ENCODE peak calls at places on chromosomes 12 and 14, in five cellular contexts. M is HepG2, S is GM12878, W is HCT116, K is SK-N-SH. F is an unnamed sample.

GRCh38 chr14:103392572-103392971 is 7.4 kb downstream of the MARK3 start:
- DNase-seq in M (no peak), S (no peak), W (no peak), K (no peak), F (no peak)

GRCh38 chr12:65510584-65511050 is 232.1 kb downstream of the MSRB3 start:
- DNase-seq in M (peak), S (no peak), W (peak), K (no peak), F (peak)

GRCh38 chr12:857611-858010 is 91.9 kb downstream of the RAD52 start:
- DNase-seq in M (no peak), S (no peak), W (no peak), K (no peak), F (no peak)

GRCh38 chr14:93137864-93138263 is 22.1 kb upstream of the ITPK1 start:
- DNase-seq in M (peak), S (no peak), W (no peak), K (peak), F (peak)

GRCh38 chr14:88775532-88775931 is 17.2 kb downstream of the EML5 start:
- DNase-seq in M (no peak), S (no peak), W (no peak), K (no peak), F (no peak)

GRCh38 chr14:24915403-24915921 is 134.5 kb downstream of the STXBP6 start:
- DNase-seq in M (no peak), S (no peak), W (no peak), K (no peak), F (no peak)

GRCh38 chr14:54132485-54132884 is 175.9 kb upstream of the BMP4 start:
- DNase-seq in M (no peak), S (no peak), W (no peak), K (no peak), F (no peak)

GRCh38 chr14:46063872-46064271 is 587.7 kb downstream of the RPL10L start:
- DNase-seq in M (no peak), S (no peak), W (no peak), K (peak), F (peak)

GRCh38 chr12:93502802-93503623 is 35.7 kb downstream of the MRPL42 start:
- DNase-seq in M (peak), S (no peak), W (peak), K (peak), F (peak)

GRCh38 chr12:123243851-123244250 is 10.6 kb downstream of the MTRFR start:
- DNase-seq in M (no peak), S (no peak), W (no peak), K (no peak), F (no peak)

GRCh38 chr14:34356267-34356660 is 105.8 kb downstream of the SPTSSA start:
- DNase-seq in M (no peak), S (no peak), W (no peak), K (no peak), F (no peak)

GRCh38 chr12:6753772-6754356 is 923 bp upstream of the MLF2 start:
- DNase-seq in M (no peak), S (no peak), W (no peak), K (no peak), F (peak)

GRCh38 chr12:1830401-1830845 is 10.1 kb downstream of the LRTM2 start:
- DNase-seq in M (no peak), S (no peak), W (no peak), K (peak), F (no peak)

GRCh38 chr12:122227341-122227740 is 1.5 kb upstream of the DIABLO start:
- DNase-seq in M (no peak), S (no peak), W (no peak), K (peak), F (no peak)

GRCh38 chr12:117105902-117106301 is 6.7 kb upstream of the TESC start:
- DNase-seq in M (peak), S (peak), W (peak), K (no peak), F (no peak)

GRCh38 chr12:103903979-103904378 is 26.2 kb upstream of the HSP90B1 start:
- DNase-seq in M (no peak), S (no peak), W (no peak), K (no peak), F (no peak)

GRCh38 chr12:34357791-34358190 is 335.5 kb downstream of the ALG10 start:
- DNase-seq in M (no peak), S (no peak), W (no peak), K (no peak), F (no peak)

GRCh38 chr14:57749267-57749666 is 116.6 kb downstream of the SLC35F4 start:
- DNase-seq in M (no peak), S (no peak), W (no peak), K (no peak), F (no peak)

GRCh38 chr12:92369061-92369460 is 223.4 kb upstream of the BTG1 start:
- DNase-seq in M (no peak), S (no peak), W (no peak), K (no peak), F (no peak)

GRCh38 chr14:59321184-59321952 is 132.9 kb downstream of the DAAM1 start:
- DNase-seq in M (no peak), S (no peak), W (no peak), K (no peak), F (no peak)

GRCh38 chr14:27184371-27184901 is 586.6 kb upstream of the NOVA1 start:
- DNase-seq in M (no peak), S (no peak), W (no peak), K (no peak), F (no peak)

GRCh38 chr12:65022960-65023359 is 98.1 kb downstream of the WIF1 start:
- DNase-seq in M (no peak), S (no peak), W (no peak), K (no peak), F (no peak)

GRCh38 chr12:79597910-79598309 is 92.9 kb downstream of the PAWR start:
- DNase-seq in M (peak), S (no peak), W (no peak), K (no peak), F (no peak)

DNA sequence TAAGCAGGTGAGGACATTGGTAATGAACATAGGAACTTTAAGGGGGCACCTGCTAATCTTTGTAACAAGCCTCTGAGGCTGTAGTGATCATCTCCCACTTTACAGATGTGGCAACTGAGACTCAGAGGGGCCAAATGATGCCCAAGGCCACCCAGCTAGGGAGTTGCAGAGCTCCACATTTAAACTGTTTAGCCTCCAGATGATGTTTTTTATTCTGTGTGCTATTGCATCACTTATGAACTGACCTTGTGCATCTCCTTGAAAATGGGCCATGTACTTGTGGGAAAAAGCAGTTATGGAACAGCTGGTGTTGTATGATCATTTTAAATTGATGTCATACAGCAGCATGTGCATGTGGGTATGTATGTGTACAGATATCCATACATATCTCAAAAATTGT is 41.4 kb downstream of the TPCN1 start:
- DNase-seq in M (no peak), S (no peak), W (no peak), K (no peak), F (no peak)
- H3K4me2 ChIP-seq in M (no peak), S (no peak), W (no peak), K (no peak), F (no peak)

DNA sequence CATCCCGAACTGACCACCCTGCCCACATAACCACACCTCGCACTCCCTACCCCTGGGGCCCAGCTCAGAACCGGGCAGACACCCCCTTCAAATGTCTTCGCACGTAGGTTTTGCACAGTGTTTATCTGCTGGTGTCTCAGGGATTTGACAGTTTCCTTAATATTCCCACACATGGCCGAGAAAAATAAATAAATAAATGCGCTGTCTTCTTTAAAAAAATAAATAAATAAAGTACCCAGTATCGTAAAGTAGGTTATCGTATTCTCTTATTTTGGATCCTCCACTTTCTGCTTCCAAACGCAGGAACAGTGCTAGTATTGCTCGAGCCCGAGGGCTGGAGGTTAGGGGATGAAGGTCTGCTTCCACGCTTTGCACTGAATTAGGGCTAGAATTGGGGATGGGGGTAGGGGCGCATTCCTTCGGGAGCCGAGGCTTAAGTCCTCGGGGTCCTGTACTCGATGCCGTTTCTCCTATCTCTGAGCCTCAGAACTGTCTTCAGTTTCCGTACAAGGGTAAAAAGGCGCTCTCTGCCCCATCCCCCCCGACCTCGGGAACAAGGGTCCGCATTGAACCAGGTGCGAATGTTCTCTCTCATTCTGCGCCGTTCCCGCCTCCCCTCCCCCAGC is 719 bp upstream of the FOS start:
- DNase-seq in M (no peak), S (no peak), W (no peak), K (no peak), F (no peak)
- H2AFZ ChIP-seq in M (no peak), S (peak), W (no peak), K (peak), F (peak)

GRCh38 chr12:53993397-53994267 is 6.3 kb upstream of the HOXC9 start:
- DNase-seq in M (no peak), S (no peak), W (no peak), K (no peak), F (no peak)

GRCh38 chr12:53990311-53991076 is 5.5 kb downstream of the HOXC10 start:
- DNase-seq in M (no peak), S (no peak), W (no peak), K (no peak), F (peak)

GRCh38 chr12:53991077-53991460 is 6.1 kb downstream of the HOXC10 start:
- DNase-seq in M (no peak), S (no peak), W (no peak), K (no peak), F (no peak)

GRCh38 chr12:53994268-53994690 is 5.7 kb upstream of the HOXC9 start:
- DNase-seq in M (peak), S (no peak), W (no peak), K (peak), F (no peak)

GRCh38 chr12:53992377-53992776 is 7.4 kb downstream of the HOXC10 start:
- DNase-seq in M (no peak), S (no peak), W (no peak), K (no peak), F (no peak)
- TF ChIP-seq REST in M (no peak), S (no peak), W (no peak), K (no peak), F (no peak)

GRCh38 chr14:31876741-31877140 is 200.4 kb upstream of the ARHGAP5 start:
- DNase-seq in M (no peak), S (no peak), W (no peak), K (no peak), F (no peak)
- H3K4me2 ChIP-seq in M (no peak), S (no peak), W (no peak), K (no peak), F (no peak)

F was measured in GM23338.